ENCODE peak calls at places on chromosomes 12 and 14, in nine cellular contexts. T, H, G, N, D, J, I, A and L are unnamed samples.

GRCh38 chr14:19974844-19975243 is 547 bp upstream of the OR4K15 start:
- DNase-seq in A (no peak), G (no peak), D (no peak), I (no peak), T (no peak), H (no peak), J (no peak), N (no peak), L (no peak)

GRCh38 chr14:92728781-92729364 is 19.6 kb downstream of the LGMN start:
- DNase-seq in A (no peak), I (peak), G (peak), N (no peak), J (no peak), D (peak), T (peak), H (no peak), L (no peak)

GRCh38 chr14:73741386-73741875 is 27.2 kb upstream of the PNMA1 start:
- DNase-seq in G (peak), H (peak), A (no peak), T (no peak), J (no peak), N (peak), I (peak), D (no peak), L (peak)

GRCh38 chr14:24353551-24354529 is 14.0 kb upstream of the RIPK3 start:
- DNase-seq in T (no peak), I (peak), G (peak), H (no peak), D (peak), J (no peak), A (no peak), N (peak), L (no peak)

GRCh38 chr12:1171657-1172056 is 180.6 kb downstream of the ERC1 start:
- DNase-seq in I (peak), T (peak), N (no peak), G (no peak), J (no peak), H (no peak), A (no peak), D (no peak), L (no peak)

GRCh38 chr14:104202259-104203070 is 64.1 kb downstream of the KIF26A start:
- DNase-seq in J (no peak), I (no peak), D (no peak), G (no peak), T (peak), H (no peak), N (no peak), A (no peak), L (no peak)

GRCh38 chr12:92977326-92977725 is 48.2 kb upstream of the EEA1 start:
- DNase-seq in N (no peak), J (no peak), D (no peak), H (no peak), I (no peak), A (no peak), T (peak), G (peak), L (no peak)

GRCh38 chr14:69643430-69644200 is 32.2 kb downstream of the SUSD6 start:
- DNase-seq in G (no peak), J (peak), D (no peak), I (peak), A (no peak), H (no peak), N (no peak), T (peak), L (peak)

GRCh38 chr12:54428050-54429013 is 9.3 kb upstream of the ITGA5 start:
- DNase-seq in N (peak), J (no peak), A (no peak), G (peak), D (no peak), T (no peak), I (peak), H (peak), L (no peak)

GRCh38 chr12:110282956-110283817 is 2.1 kb downstream of the ATP2A2 start:
- DNase-seq in N (no peak), D (no peak), H (no peak), G (no peak), T (no peak), A (no peak), J (no peak), I (no peak), L (no peak)

GRCh38 chr14:50955373-50956043 is 11.2 kb upstream of the PYGL start:
- DNase-seq in N (peak), H (peak), G (peak), J (peak), T (peak), D (peak), A (peak), I (peak), L (no peak)

GRCh38 chr12:28622416-28622815 is 432.2 kb downstream of the CCDC91 start:
- DNase-seq in I (peak), J (no peak), T (no peak), A (no peak), D (peak), G (peak), H (no peak), N (no peak), L (no peak)

GRCh38 chr12:32490801-32491200 is 91.4 kb downstream of the FGD4 start:
- DNase-seq in I (no peak), H (no peak), T (no peak), N (no peak), J (no peak), G (no peak), A (no peak), D (no peak), L (no peak)

GRCh38 chr12:12684375-12685106 is 11.4 kb downstream of the GPR19 start:
- DNase-seq in N (peak), D (no peak), A (no peak), H (no peak), G (peak), T (peak), I (no peak), J (no peak), L (no peak)

GRCh38 chr14:43677581-43677980 is 829.5 kb downstream of the FSCB start:
- DNase-seq in T (no peak), D (no peak), J (no peak), I (no peak), G (no peak), N (no peak), A (no peak), H (no peak), L (no peak)

GRCh38 chr12:119299130-119299529 is 35.4 kb upstream of the CCDC60 start:
- DNase-seq in N (no peak), D (no peak), G (no peak), H (no peak), I (no peak), T (no peak), A (no peak), J (no peak), L (no peak)

GRCh38 chr12:30064906-30065305 is 281.2 kb upstream of the TMTC1 start:
- DNase-seq in T (no peak), G (no peak), N (no peak), D (no peak), H (no peak), A (no peak), J (no peak), I (no peak), L (no peak)

GRCh38 chr12:110744176-110744575 is 1.5 kb upstream of the PPP1CC start:
- DNase-seq in N (no peak), A (no peak), J (no peak), I (peak), T (peak), H (no peak), D (no peak), G (peak), L (no peak)

GRCh38 chr12:62594771-62595170 is 128.1 kb downstream of the MON2 start:
- DNase-seq in J (no peak), I (no peak), H (no peak), D (no peak), N (no peak), T (no peak), G (no peak), A (no peak), L (no peak)

GRCh38 chr12:94304566-94305061 is 155.1 kb downstream of the CEP83 start:
- DNase-seq in J (no peak), I (peak), G (peak), H (no peak), A (no peak), N (peak), D (no peak), T (no peak), L (no peak)

GRCh38 chr12:69284131-69284530 is 44.8 kb downstream of the CPSF6 start:
- DNase-seq in N (peak), G (peak), T (peak), H (peak), D (peak), J (peak), I (peak), A (peak), L (peak)

GRCh38 chr14:104240426-104241157 is 102.2 kb downstream of the KIF26A start:
- DNase-seq in H (peak), N (peak), D (no peak), I (no peak), J (no peak), T (no peak), A (no peak), G (no peak), L (no peak)

GRCh38 chr14:70685480-70686197 is 43.9 kb downstream of the TTC9 start:
- DNase-seq in D (no peak), G (no peak), A (no peak), J (no peak), T (no peak), H (no peak), N (peak), I (peak), L (no peak)

GRCh38 chr12:66403746-66404145 is 101.5 kb downstream of the HELB start:
- DNase-seq in J (no peak), D (no peak), A (no peak), T (no peak), G (no peak), H (no peak), I (no peak), N (peak), L (no peak)

GRCh38 chr14:43651896-43652295 is 855.2 kb downstream of the FSCB start:
- DNase-seq in J (no peak), A (no peak), G (no peak), H (no peak), T (peak), I (no peak), D (no peak), N (no peak), L (no peak)

GRCh38 chr14:92937229-92937937 is 14.4 kb downstream of the CHGA start:
- DNase-seq in A (no peak), N (no peak), G (no peak), T (no peak), H (no peak), D (no peak), I (no peak), J (peak), L (no peak)

GRCh38 chr12:116535241-116535640 is 23.9 kb upstream of the MAP1LC3B2 start:
- DNase-seq in N (no peak), J (no peak), G (no peak), T (no peak), D (no peak), I (no peak), H (no peak), A (no peak), L (no peak)

GRCh38 chr12:116353958-116354357 is 76.5 kb upstream of the MED13L start:
- DNase-seq in G (no peak), D (no peak), A (no peak), H (no peak), T (no peak), I (no peak), N (no peak), J (no peak), L (no peak)

GRCh38 chr12:124174406-124174805 is 120.5 kb upstream of the RFLNA start:
- DNase-seq in A (peak), N (no peak), J (no peak), D (peak), G (peak), H (no peak), I (peak), T (no peak), L (no peak)

GRCh38 chr12:8449293-8449944 is 6.3 kb upstream of the CLEC6A start:
- DNase-seq in D (no peak), J (no peak), H (no peak), G (no peak), A (no peak), T (peak), N (peak), I (no peak), L (no peak)

GRCh38 chr12:112420740-112421139 is 2.0 kb downstream of the PTPN11 start:
- DNase-seq in H (no peak), N (peak), J (no peak), D (no peak), I (no peak), T (no peak), G (no peak), A (no peak), L (no peak)

GRCh38 chr14:100533647-100534485 is 53.4 kb downstream of the BEGAIN start:
- DNase-seq in G (peak), J (no peak), N (no peak), D (no peak), H (peak), A (peak), T (peak), I (no peak), L (peak)

GRCh38 chr12:46218509-46219095 is 50.2 kb downstream of the SLC38A1 start:
- DNase-seq in J (no peak), I (no peak), A (no peak), G (no peak), T (no peak), H (no peak), D (no peak), N (no peak), L (no peak)

GRCh38 chr12:51520576-51521325 is 70.3 kb upstream of the SCN8A start:
- DNase-seq in N (peak), G (no peak), J (no peak), H (no peak), D (no peak), T (no peak), I (no peak), A (no peak), L (peak)

GRCh38 chr14:35406090-35406489 is 1.5 kb upstream of the NFKBIA start:
- DNase-seq in G (no peak), T (no peak), I (no peak), J (no peak), H (no peak), D (no peak), A (no peak), N (no peak), L (no peak)
- H3K4me3 ChIP-seq in G (no peak), T (no peak), I (no peak), J (no peak), H (peak), D (no peak), A (peak), N (peak), L (no peak)

GRCh38 chr12:3751151-3752095 is 1.5 kb downstream of the CRACR2A start:
- DNase-seq in H (no peak), G (no peak), J (no peak), A (no peak), T (no peak), I (no peak), D (no peak), N (no peak), L (no peak)
- H3K4me3 ChIP-seq in H (no peak), G (no peak), J (peak), A (no peak), T (peak), I (peak), D (peak), N (no peak), L (no peak)

DNA sequence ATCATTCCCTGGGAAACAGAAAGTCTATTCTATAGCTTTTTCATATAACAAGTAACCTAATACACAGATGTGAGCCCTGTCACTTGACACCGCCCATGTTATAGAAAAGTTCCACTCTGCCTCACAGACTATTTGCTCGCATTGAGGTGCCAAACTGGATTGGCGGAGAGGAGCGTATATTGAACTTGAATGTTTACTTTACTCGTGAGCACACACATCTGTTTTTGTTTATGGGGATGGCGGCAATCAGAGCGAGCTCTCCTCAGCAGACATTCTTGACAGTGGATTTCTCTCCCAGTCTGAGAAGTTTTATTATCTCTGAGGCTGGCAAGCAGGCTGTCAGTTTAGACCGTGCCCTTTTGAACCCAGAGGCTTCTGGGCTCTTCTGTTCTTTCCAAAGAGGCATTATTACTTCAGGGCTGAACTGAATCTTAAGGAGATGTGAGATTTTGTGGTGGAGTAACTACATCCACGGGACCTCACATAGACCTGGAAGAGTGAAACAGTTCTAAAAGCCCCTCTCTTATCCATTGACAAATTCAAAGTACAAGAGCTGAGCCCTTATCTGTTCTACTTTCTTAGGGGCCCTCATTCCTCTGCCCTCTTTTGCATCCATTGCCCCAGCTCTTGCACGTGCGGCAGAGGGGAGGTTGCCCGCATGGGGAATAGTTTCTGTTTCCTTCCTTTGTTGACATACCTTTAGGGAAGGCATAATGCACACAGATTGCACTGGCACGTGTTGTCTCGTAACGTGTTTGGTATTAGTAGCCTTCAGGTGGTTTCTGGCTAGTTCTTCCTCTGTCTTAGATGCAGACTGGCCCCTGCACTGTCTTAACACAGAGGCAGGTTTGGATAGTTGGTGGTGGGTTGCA is 68.2 kb downstream of the DRAM1 start:
- DNase-seq in A (no peak), J (no peak), T (no peak), D (peak), H (no peak), I (no peak), G (peak), N (no peak), L (no peak)
- H3K4me3 ChIP-seq in A (no peak), J (no peak), T (no peak), D (peak), H (no peak), I (no peak), G (no peak), N (no peak), L (no peak)

DNA sequence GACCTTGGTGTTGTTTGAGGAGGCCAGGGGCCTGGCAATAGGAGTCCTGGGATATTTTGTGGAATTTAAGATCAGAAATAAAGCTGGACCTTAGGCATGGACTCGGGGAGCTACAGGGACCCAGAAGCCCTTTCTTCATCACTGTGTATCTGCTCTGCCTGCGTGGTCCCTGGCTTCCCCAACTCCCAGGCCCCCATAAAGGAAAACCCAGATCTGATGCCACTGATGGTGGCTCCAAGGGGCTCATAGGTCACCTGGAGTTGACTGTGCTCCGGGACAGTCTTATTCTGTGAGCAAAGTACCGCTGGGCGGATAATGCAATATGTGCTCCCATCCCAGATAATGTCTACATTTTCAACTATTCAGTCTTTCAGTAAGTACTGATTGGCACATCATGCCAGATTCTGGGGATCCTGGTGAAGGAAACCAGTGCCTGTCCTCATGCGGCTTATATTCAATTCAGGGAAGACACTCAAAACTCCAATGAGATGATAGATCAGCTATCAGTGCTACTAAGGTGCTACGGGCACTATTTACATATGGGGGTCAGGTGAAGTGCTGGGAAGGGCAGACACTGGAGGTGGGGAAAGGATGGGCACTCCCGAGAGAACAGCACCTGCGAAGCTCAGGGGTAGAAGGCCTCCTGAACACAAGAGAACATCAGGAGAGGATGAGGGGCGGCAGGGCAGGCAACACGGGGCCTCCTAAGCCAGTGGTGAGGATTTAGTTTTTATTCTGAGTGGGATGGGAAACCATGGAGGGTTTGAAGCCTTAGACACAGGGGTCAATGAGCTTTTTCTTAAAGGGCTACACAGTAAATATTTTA is 5.5 kb upstream of the SELPLG start:
- DNase-seq in T (no peak), D (no peak), I (no peak), A (no peak), G (no peak), H (no peak), J (no peak), N (peak), L (no peak)
- H3K4me3 ChIP-seq in T (no peak), D (no peak), I (no peak), A (no peak), G (no peak), H (no peak), J (no peak), N (no peak), L (no peak)

DNA sequence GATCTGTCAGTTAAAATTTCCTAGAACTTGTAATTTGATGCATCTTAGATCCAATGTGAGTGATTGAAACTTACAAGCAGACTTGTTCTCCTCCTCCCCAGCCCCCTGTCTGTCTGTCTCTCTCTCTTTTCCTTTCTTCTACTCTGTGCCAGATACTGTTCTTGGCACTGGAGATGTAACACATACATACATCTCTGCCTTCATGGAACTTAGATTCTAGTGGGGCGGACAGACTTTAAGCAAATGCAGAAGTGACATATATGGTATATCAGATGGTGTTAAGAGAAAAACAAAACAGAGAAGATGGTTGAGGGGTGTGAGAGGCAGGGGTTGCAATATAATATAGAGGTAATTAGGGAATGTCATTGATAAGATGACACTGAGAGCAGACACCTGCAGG is 6.6 kb downstream of the CHST11 start:
- DNase-seq in J (no peak), I (no peak), T (no peak), G (no peak), H (no peak), A (no peak), N (no peak), D (no peak), L (no peak)
- H3K4me3 ChIP-seq in J (no peak), I (no peak), T (no peak), G (no peak), H (no peak), A (no peak), N (no peak), D (no peak), L (no peak)

DNA sequence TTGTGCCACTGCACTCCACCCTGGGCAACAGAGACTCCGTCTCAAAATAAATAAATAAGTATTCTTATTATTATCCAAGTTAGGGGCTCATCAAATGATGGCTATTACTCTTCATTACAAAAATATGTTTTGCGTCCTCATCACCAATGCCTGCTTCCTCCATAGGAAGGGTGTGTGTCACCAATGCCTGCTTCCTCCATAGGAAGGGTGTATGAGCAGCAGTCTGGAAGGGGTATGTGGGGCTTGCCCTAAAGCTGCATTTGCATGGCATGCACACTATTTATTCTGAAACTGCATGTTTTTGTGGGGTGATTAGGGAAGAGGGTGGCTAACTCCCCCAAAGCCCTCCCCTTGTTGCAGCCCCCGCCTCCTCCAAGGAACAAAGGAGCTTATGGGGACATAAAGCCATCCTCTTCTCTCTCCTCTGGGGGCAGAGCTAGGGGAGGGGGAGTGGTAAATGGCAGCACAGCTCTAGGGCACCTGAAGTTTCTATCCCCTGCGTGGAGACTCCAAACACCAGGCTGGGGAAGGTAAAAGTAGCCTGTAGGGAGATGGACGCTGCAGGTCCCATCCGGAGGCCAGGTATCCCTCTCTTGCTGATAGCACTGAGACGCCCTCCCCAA is 1.3 kb downstream of the CAMKK2 start:
- DNase-seq in G (no peak), I (no peak), D (no peak), J (no peak), H (no peak), N (peak), T (no peak), A (no peak), L (peak)
- H3K4me3 ChIP-seq in G (peak), I (peak), D (peak), J (peak), H (peak), N (peak), T (peak), A (peak), L (peak)

GRCh38 chr12:49341777-49342065 is 4.7 kb upstream of the C1QL4 start:
- DNase-seq in N (no peak), G (no peak), T (no peak), I (no peak), H (no peak), D (no peak), A (no peak), J (no peak), L (no peak)
- H3K4me3 ChIP-seq in N (peak), G (no peak), T (no peak), I (no peak), H (no peak), D (peak), A (no peak), J (peak), L (no peak)